ENCODE peak calls at places on chromosomes 4 and X, in four cellular contexts. One of them, this sample, is unnamed.

GRCh38 chr4:125323547-125324100 is 8.9 kb downstream of the FAT4 start:
- DNase-seq in cardiac fibroblast: peak
- DNase-seq in stimulated activated CD8-positive, alpha-beta memory T cell treated with anti-CD3 and anti-CD28 coated beads, Interleukin-12 subunit alpha, Interleukin-12 subunit beta, amount 100 ng/mL, for 4 hours: no peak
- DNase-seq in AG08396: peak
- DNase-seq in this sample: no peak

GRCh38 chr4:48380583-48381167 is 39.3 kb downstream of the SLAIN2 start:
- DNase-seq in cardiac fibroblast: no peak
- DNase-seq in stimulated activated CD8-positive, alpha-beta memory T cell treated with anti-CD3 and anti-CD28 coated beads, Interleukin-12 subunit alpha, Interleukin-12 subunit beta, amount 100 ng/mL, for 4 hours: no peak
- DNase-seq in AG08396: no peak
- DNase-seq in this sample: no peak

GRCh38 chrX:74519870-74520269 is 94.6 kb downstream of the RLIM start:
- DNase-seq in cardiac fibroblast: no peak
- DNase-seq in stimulated activated CD8-positive, alpha-beta memory T cell treated with anti-CD3 and anti-CD28 coated beads, Interleukin-12 subunit alpha, Interleukin-12 subunit beta, amount 100 ng/mL, for 4 hours: no peak
- DNase-seq in AG08396: no peak
- DNase-seq in this sample: no peak

GRCh38 chr4:6193399-6193798 is 7.0 kb downstream of the JAKMIP1 start:
- DNase-seq in cardiac fibroblast: no peak
- DNase-seq in stimulated activated CD8-positive, alpha-beta memory T cell treated with anti-CD3 and anti-CD28 coated beads, Interleukin-12 subunit alpha, Interleukin-12 subunit beta, amount 100 ng/mL, for 4 hours: no peak
- DNase-seq in AG08396: no peak
- DNase-seq in this sample: no peak

GRCh38 chr4:52963976-52964375 is 101.9 kb downstream of the RASL11B start:
- DNase-seq in cardiac fibroblast: no peak
- DNase-seq in stimulated activated CD8-positive, alpha-beta memory T cell treated with anti-CD3 and anti-CD28 coated beads, Interleukin-12 subunit alpha, Interleukin-12 subunit beta, amount 100 ng/mL, for 4 hours: no peak
- DNase-seq in AG08396: no peak
- DNase-seq in this sample: no peak

GRCh38 chrX:80246273-80246672 is 174.0 kb upstream of the TENT5D start:
- DNase-seq in cardiac fibroblast: no peak
- DNase-seq in stimulated activated CD8-positive, alpha-beta memory T cell treated with anti-CD3 and anti-CD28 coated beads, Interleukin-12 subunit alpha, Interleukin-12 subunit beta, amount 100 ng/mL, for 4 hours: no peak
- DNase-seq in AG08396: no peak
- DNase-seq in this sample: no peak

GRCh38 chr4:11769425-11769824 is 340.7 kb upstream of the HS3ST1 start:
- DNase-seq in cardiac fibroblast: peak
- DNase-seq in stimulated activated CD8-positive, alpha-beta memory T cell treated with anti-CD3 and anti-CD28 coated beads, Interleukin-12 subunit alpha, Interleukin-12 subunit beta, amount 100 ng/mL, for 4 hours: no peak
- DNase-seq in AG08396: no peak
- DNase-seq in this sample: no peak

GRCh38 chr4:145566767-145567166 is 52.4 kb upstream of the MMAA start:
- DNase-seq in cardiac fibroblast: no peak
- DNase-seq in stimulated activated CD8-positive, alpha-beta memory T cell treated with anti-CD3 and anti-CD28 coated beads, Interleukin-12 subunit alpha, Interleukin-12 subunit beta, amount 100 ng/mL, for 4 hours: no peak
- DNase-seq in AG08396: no peak
- DNase-seq in this sample: no peak

GRCh38 chr4:1403591-1404572 is 2.4 kb downstream of the NKX1-1 start:
- DNase-seq in cardiac fibroblast: no peak
- DNase-seq in stimulated activated CD8-positive, alpha-beta memory T cell treated with anti-CD3 and anti-CD28 coated beads, Interleukin-12 subunit alpha, Interleukin-12 subunit beta, amount 100 ng/mL, for 4 hours: no peak
- DNase-seq in AG08396: peak
- DNase-seq in this sample: no peak

GRCh38 chr4:153546273-153546672 is 80.1 kb downstream of the TMEM131L start:
- DNase-seq in cardiac fibroblast: no peak
- DNase-seq in stimulated activated CD8-positive, alpha-beta memory T cell treated with anti-CD3 and anti-CD28 coated beads, Interleukin-12 subunit alpha, Interleukin-12 subunit beta, amount 100 ng/mL, for 4 hours: no peak
- DNase-seq in AG08396: no peak
- DNase-seq in this sample: no peak

GRCh38 chr4:84908876-84909275 is 57.6 kb downstream of the WDFY3 start:
- DNase-seq in cardiac fibroblast: no peak
- DNase-seq in stimulated activated CD8-positive, alpha-beta memory T cell treated with anti-CD3 and anti-CD28 coated beads, Interleukin-12 subunit alpha, Interleukin-12 subunit beta, amount 100 ng/mL, for 4 hours: no peak
- DNase-seq in AG08396: no peak
- DNase-seq in this sample: no peak

GRCh38 chr4:188008377-188008776 is 12.8 kb downstream of the ZFP42 start:
- DNase-seq in cardiac fibroblast: peak
- DNase-seq in stimulated activated CD8-positive, alpha-beta memory T cell treated with anti-CD3 and anti-CD28 coated beads, Interleukin-12 subunit alpha, Interleukin-12 subunit beta, amount 100 ng/mL, for 4 hours: no peak
- DNase-seq in AG08396: no peak
- DNase-seq in this sample: peak

GRCh38 chr4:123672987-123673386 is 276.4 kb downstream of the SPRY1 start:
- DNase-seq in cardiac fibroblast: peak
- DNase-seq in stimulated activated CD8-positive, alpha-beta memory T cell treated with anti-CD3 and anti-CD28 coated beads, Interleukin-12 subunit alpha, Interleukin-12 subunit beta, amount 100 ng/mL, for 4 hours: no peak
- DNase-seq in AG08396: no peak
- DNase-seq in this sample: no peak

GRCh38 chrX:3514996-3515395 is 168.5 kb upstream of the MXRA5 start:
- DNase-seq in cardiac fibroblast: peak
- DNase-seq in stimulated activated CD8-positive, alpha-beta memory T cell treated with anti-CD3 and anti-CD28 coated beads, Interleukin-12 subunit alpha, Interleukin-12 subunit beta, amount 100 ng/mL, for 4 hours: no peak
- DNase-seq in AG08396: no peak
- DNase-seq in this sample: no peak

GRCh38 chrX:39065051-39065871 is 264.0 kb downstream of the MID1IP1 start:
- DNase-seq in cardiac fibroblast: no peak
- DNase-seq in stimulated activated CD8-positive, alpha-beta memory T cell treated with anti-CD3 and anti-CD28 coated beads, Interleukin-12 subunit alpha, Interleukin-12 subunit beta, amount 100 ng/mL, for 4 hours: no peak
- DNase-seq in AG08396: no peak
- DNase-seq in this sample: peak